ENCODE peak calls at places on chromosomes 2 and 18, in eight cellular contexts. R is cardiac muscle cell; L is stomach; A is K562; K is esophagus squamous epithelium; Q is CD8-positive, alpha-beta T cell; S is transverse colon; U is uterus. O is an unnamed sample. For H3K27me3, the result is how much of the 10 kb centered on the place peaks cover.

GRCh38 chr2:232527905-232528470 is 2.0 kb downstream of the CHRND start:
- DNase-seq in K (no peak), U (no peak), R (no peak), Q (no peak), A (no peak), L (no peak), S (no peak), O (no peak)

GRCh38 chr2:101146535-101146934 is 4.6 kb downstream of the TBC1D8 start:
- DNase-seq in R (no peak), Q (no peak), A (no peak), S (no peak), U (no peak), K (no peak), L (no peak), O (no peak)

GRCh38 chr2:178193823-178194599 is at the start of gene OSBPL6:
- DNase-seq in R (peak), S (peak), L (peak), Q (peak), K (no peak), A (peak), U (peak), O (peak)

GRCh38 chr2:234834228-234834923 is 117.4 kb upstream of the SH3BP4 start:
- DNase-seq in Q (no peak), S (no peak), R (peak), U (no peak), K (no peak), A (no peak), L (no peak), O (no peak)

GRCh38 chr18:78492813-78493371 is 486.7 kb upstream of the SALL3 start:
- DNase-seq in L (no peak), Q (no peak), K (no peak), R (no peak), U (no peak), S (no peak), A (no peak), O (no peak)

GRCh38 chr2:101355561-101356130 is 31.7 kb downstream of the CREG2 start:
- DNase-seq in A (no peak), L (no peak), K (no peak), U (no peak), S (no peak), Q (no peak), R (no peak), O (no peak)

GRCh38 chr2:129087133-129087813 is 768.6 kb upstream of the HS6ST1 start:
- DNase-seq in S (no peak), R (peak), U (no peak), L (no peak), Q (no peak), A (no peak), K (no peak), O (no peak)

GRCh38 chr2:151855111-151855510 is 26.9 kb upstream of the ARL5A start:
- DNase-seq in U (no peak), K (no peak), R (no peak), Q (no peak), A (no peak), L (no peak), S (no peak), O (no peak)

GRCh38 chr2:74261204-74261864 is 62.9 kb downstream of the MTHFD2 start:
- DNase-seq in K (no peak), S (peak), Q (no peak), L (peak), R (peak), A (no peak), U (no peak), O (no peak)

GRCh38 chr2:168312036-168312822 is 64.8 kb upstream of the STK39 start:
- DNase-seq in R (no peak), A (no peak), K (no peak), Q (no peak), S (no peak), U (no peak), L (no peak), O (no peak)

DNA sequence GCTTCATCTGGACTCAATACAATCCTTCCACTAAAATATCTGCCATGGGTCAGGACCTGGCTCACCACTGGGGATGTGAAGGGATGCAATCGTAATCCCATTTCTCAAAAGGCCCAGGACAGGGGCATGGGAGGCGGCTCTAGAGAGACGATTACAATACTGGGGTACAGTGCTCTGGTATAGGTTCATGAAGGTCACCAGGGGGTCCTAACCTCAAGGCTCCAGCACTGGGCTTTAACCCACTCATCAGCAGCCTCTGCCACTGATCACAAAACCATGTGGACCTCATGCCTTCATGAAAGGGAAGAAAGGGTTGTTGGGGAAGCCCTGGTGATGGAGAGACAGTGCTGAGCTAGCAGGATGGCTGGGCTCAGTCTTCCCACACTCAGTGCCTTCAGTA is 48.8 kb downstream of the ADD2 start:
- DNase-seq in K (no peak), L (no peak), R (no peak), Q (no peak), A (no peak), S (no peak), U (no peak), O (no peak)
- H3K27me3 ChIP-seq in K (under half), L (under half), R (under half), Q (under half), A (under half), S (under half), U (under half), O (under half)

GRCh38 chr2:26850002-26850431 is 2.1 kb downstream of the DPYSL5 start:
- DNase-seq in L (no peak), K (no peak), Q (no peak), S (no peak), U (no peak), A (no peak), R (no peak), O (no peak)
- H3K4me3 ChIP-seq in L (no peak), K (peak), Q (no peak), S (no peak), U (no peak), A (no peak), R (peak), O (no peak)

GRCh38 chr2:79909521-79909920 is 395.0 kb downstream of the LRRTM1 start:
- DNase-seq in R (no peak), L (no peak), U (no peak), S (no peak), A (no peak), Q (no peak), K (no peak), O (no peak)
- H3K27me3 ChIP-seq in R (under half), L (under half), U (under half), S (under half), A (under half), Q (under half), K (under half), O (under half)

DNA sequence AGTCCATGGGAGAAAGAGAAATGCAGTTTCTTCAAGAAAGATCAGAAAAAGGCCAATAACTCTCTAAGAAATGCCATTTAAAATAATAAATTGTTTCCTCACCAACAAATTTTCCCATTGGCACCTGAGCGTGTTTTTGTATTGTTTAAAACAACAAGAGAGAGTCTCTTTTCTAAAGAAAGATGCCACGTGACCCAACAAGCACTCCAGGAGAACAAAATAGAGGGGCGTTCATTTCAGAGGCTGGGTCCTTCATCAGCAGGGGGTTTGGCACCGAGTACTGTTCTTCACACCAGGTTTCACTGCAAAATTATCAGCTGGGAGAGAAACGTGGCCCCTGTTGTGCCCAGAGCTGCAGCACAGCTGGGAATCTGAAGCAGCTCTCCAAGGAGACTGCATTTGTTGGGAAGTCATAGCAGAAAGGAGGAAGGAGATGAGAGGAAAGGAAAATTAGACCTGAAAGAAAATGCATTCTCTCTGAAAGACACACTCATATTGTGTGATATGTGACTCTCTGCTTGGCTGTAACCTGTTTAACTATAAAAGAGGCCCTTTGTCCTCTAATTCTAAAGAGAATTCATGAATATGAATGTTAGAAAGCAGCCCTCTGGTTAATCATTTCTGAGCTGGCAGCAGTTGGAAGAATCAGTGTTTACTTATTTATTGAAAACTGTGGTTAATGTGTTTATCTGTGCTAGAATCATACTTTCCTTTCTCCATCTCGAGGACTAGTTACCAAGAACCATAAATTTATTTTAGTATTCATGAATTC is 205.3 kb upstream of the CDH20 start:
- DNase-seq in Q (no peak), A (no peak), U (no peak), L (no peak), R (no peak), S (no peak), K (no peak), O (no peak)
- H3K4me3 ChIP-seq in Q (no peak), A (no peak), U (no peak), L (no peak), R (no peak), S (no peak), K (no peak), O (no peak)

GRCh38 chr18:54558609-54559585 is 32.1 kb upstream of the DYNAP start:
- DNase-seq in U (no peak), Q (no peak), L (no peak), K (no peak), S (no peak), A (peak), R (peak), O (no peak)

GRCh38 chr18:54555996-54556395 is 35.0 kb upstream of the DYNAP start:
- DNase-seq in U (no peak), Q (no peak), S (no peak), A (no peak), K (no peak), R (no peak), L (no peak), O (no peak)

GRCh38 chr18:54557958-54558357 is 33.1 kb upstream of the DYNAP start:
- DNase-seq in U (no peak), A (no peak), S (no peak), K (no peak), Q (no peak), R (no peak), L (no peak), O (no peak)

GRCh38 chr18:54561864-54562263 is 29.2 kb upstream of the DYNAP start:
- DNase-seq in S (no peak), L (no peak), Q (no peak), U (no peak), K (no peak), R (no peak), A (no peak), O (no peak)
- H3K27me3 ChIP-seq in S (under half), L (under half), Q (under half), U (under half), K (under half), R (under half), A (under half), O (under half)

GRCh38 chr2:51079945-51080344 is 48.0 kb upstream of the NRXN1 start:
- DNase-seq in S (no peak), R (no peak), A (no peak), K (no peak), Q (no peak), U (no peak), L (no peak), O (no peak)
- H3K4me3 ChIP-seq in S (no peak), R (no peak), A (no peak), K (no peak), Q (no peak), U (no peak), L (no peak), O (no peak)

GRCh38 chr2:118859157-118859770 is 11.8 kb upstream of the EN1 start:
- DNase-seq in R (no peak), Q (no peak), A (no peak), L (no peak), S (no peak), K (no peak), U (no peak), O (peak)
- H3K27me3 ChIP-seq in R (half or more), Q (under half), A (under half), L (half or more), S (half or more), K (half or more), U (half or more), O (half or more)

GRCh38 chr2:240134466-240134865 is 1.6 kb downstream of the COPS9 start:
- DNase-seq in S (no peak), L (no peak), U (no peak), K (no peak), A (no peak), Q (no peak), R (no peak), O (peak)
- H3K4me3 ChIP-seq in S (no peak), L (no peak), U (no peak), K (no peak), A (no peak), Q (no peak), R (no peak), O (no peak)

GRCh38 chr18:25454728-25455127 is 102.8 kb upstream of the ZNF521 start:
- DNase-seq in A (no peak), L (no peak), K (no peak), Q (no peak), R (no peak), S (no peak), U (no peak), O (no peak)
- H3K27me3 ChIP-seq in A (under half), L (under half), K (under half), Q (under half), R (under half), S (under half), U (under half), O (under half)

GRCh38 chr2:189178007-189178406 is 1.6 kb downstream of the COL5A2 start:
- DNase-seq in U (no peak), L (no peak), Q (no peak), R (peak), A (no peak), S (no peak), K (no peak), O (no peak)

GRCh38 chr2:189179607-189179979 is at the start of gene COL5A2:
- DNase-seq in L (no peak), S (peak), U (peak), K (no peak), Q (no peak), A (no peak), R (peak), O (no peak)

GRCh38 chr2:189177441-189177840 is 2.1 kb downstream of the COL5A2 start:
- DNase-seq in U (no peak), L (no peak), A (no peak), S (no peak), Q (no peak), R (no peak), K (no peak), O (no peak)

GRCh38 chr2:189178726-189179606 is 595 bp downstream of the COL5A2 start:
- DNase-seq in K (no peak), R (peak), A (no peak), L (no peak), U (peak), Q (no peak), S (no peak), O (no peak)

GRCh38 chr2:189175869-189176431 is 3.6 kb downstream of the COL5A2 start:
- DNase-seq in L (no peak), A (no peak), U (no peak), R (peak), S (no peak), Q (no peak), K (no peak), O (no peak)
- H3K4me3 ChIP-seq in L (no peak), A (no peak), U (no peak), R (no peak), S (peak), Q (no peak), K (peak), O (peak)